ENCODE peak calls at places on chromosome 2, in five cellular contexts. B is cardiac fibroblast; A is activated CD4-positive, alpha-beta T cell treated with anti-CD3 and anti-CD28 coated beads for 24 hours; U is HEK293T; D is AML-193. C is an unnamed sample.

GRCh38 chr2:28620371-28620793 is 124.5 kb downstream of the PLB1 start:
- DNase-seq in U (no peak), D (no peak), B (no peak), A (no peak), C (no peak)

GRCh38 chr2:152506843-152507242 is 171.9 kb downstream of the FMNL2 start:
- DNase-seq in B (peak), A (no peak), D (no peak), U (no peak), C (no peak)

GRCh38 chr2:232362174-232362913 is 16.2 kb upstream of the ALPP start:
- DNase-seq in A (no peak), D (no peak), B (no peak), U (no peak), C (no peak)

GRCh38 chr2:110101280-110101844 is 14.3 kb downstream of the MALL start:
- DNase-seq in B (peak), U (no peak), D (no peak), A (no peak), C (peak)

GRCh38 chr2:6846967-6847695 is 18.6 kb downstream of the CMPK2 start:
- DNase-seq in U (no peak), A (no peak), D (no peak), B (no peak), C (no peak)

GRCh38 chr2:39737661-39738060 is 41.4 kb downstream of the THUMPD2 start:
- DNase-seq in A (no peak), U (no peak), B (peak), D (no peak), C (peak)

GRCh38 chr2:206939340-206939739 is at the start of gene CPO:
- DNase-seq in B (no peak), D (no peak), A (no peak), U (no peak), C (no peak)

GRCh38 chr2:223613017-223613950 is 11.1 kb upstream of the SCG2 start:
- DNase-seq in U (peak), A (no peak), B (peak), D (no peak), C (peak)

GRCh38 chr2:85095094-85095493 is 38.1 kb upstream of the TCF7L1 start:
- DNase-seq in D (no peak), A (no peak), B (peak), U (no peak), C (peak)

GRCh38 chr2:232925153-232925768 is 55.2 kb downstream of the SNORC start:
- DNase-seq in B (no peak), U (no peak), A (no peak), D (no peak), C (no peak)

GRCh38 chr2:130336877-130337734 is 5.6 kb upstream of the IMP4 start:
- DNase-seq in D (no peak), U (peak), B (peak), A (peak), C (no peak)

GRCh38 chr2:25305809-25306208 is 35.9 kb downstream of the DNMT3A start:
- DNase-seq in B (peak), A (no peak), D (no peak), U (no peak), C (peak)

GRCh38 chr2:182077451-182078142 is 91.9 kb downstream of the PPP1R1C start:
- DNase-seq in B (peak), U (peak), A (no peak), D (peak), C (peak)

GRCh38 chr2:195009202-195009601 is 647.8 kb upstream of the SLC39A10 start:
- DNase-seq in A (no peak), U (no peak), D (no peak), B (peak), C (peak)

GRCh38 chr2:231397011-231397927 is 1.8 kb downstream of the B3GNT7 start:
- DNase-seq in D (no peak), A (no peak), B (no peak), U (no peak), C (no peak)

GRCh38 chr2:184543832-184544231 is 54.5 kb upstream of the ZNF804A start:
- DNase-seq in U (no peak), D (no peak), A (no peak), B (no peak), C (no peak)

GRCh38 chr2:23649819-23650218 is 264.8 kb downstream of the KLHL29 start:
- DNase-seq in A (no peak), U (no peak), B (peak), D (no peak), C (no peak)

GRCh38 chr2:238053195-238053776 is 7.5 kb upstream of the SCLY start:
- DNase-seq in B (no peak), U (no peak), A (no peak), D (no peak), C (no peak)

GRCh38 chr2:8202139-8202538 is 479.7 kb upstream of the ID2 start:
- DNase-seq in A (no peak), D (no peak), B (no peak), U (no peak), C (no peak)

GRCh38 chr2:183371545-183371944 is 247.3 kb downstream of the NUP35 start:
- DNase-seq in D (no peak), U (no peak), A (no peak), B (no peak), C (no peak)

GRCh38 chr2:191018048-191018447 is 4.1 kb upstream of the STAT1 start:
- DNase-seq in B (no peak), D (no peak), A (no peak), U (no peak), C (peak)

GRCh38 chr2:23520256-23520655 is 135.3 kb downstream of the KLHL29 start:
- DNase-seq in B (no peak), U (no peak), D (no peak), A (no peak), C (no peak)

GRCh38 chr2:202918860-202919259 is 6.8 kb downstream of the CARF start:
- DNase-seq in B (no peak), D (no peak), A (no peak), U (no peak), C (no peak)

GRCh38 chr2:196105956-196106355 is 37.3 kb upstream of the DNAH7 start:
- DNase-seq in D (peak), A (no peak), B (no peak), U (no peak), C (no peak)

GRCh38 chr2:240467659-240468299 is 32.3 kb downstream of the GPC1 start:
- DNase-seq in A (no peak), D (no peak), U (no peak), B (no peak), C (no peak)

GRCh38 chr2:218371987-218372358 is 10.1 kb upstream of the SLC11A1 start:
- DNase-seq in A (no peak), U (no peak), D (no peak), B (no peak), C (no peak)

GRCh38 chr2:88159955-88160415 is 10.2 kb upstream of the THNSL2 start:
- DNase-seq in U (peak), D (peak), B (peak), A (peak), C (peak)

GRCh38 chr2:185391571-185391970 is 347.0 kb upstream of the FSIP2 start:
- DNase-seq in B (no peak), U (no peak), A (no peak), D (no peak), C (no peak)

GRCh38 chr2:110103060-110103961 is 12.3 kb downstream of the MALL start:
- DNase-seq in D (no peak), B (no peak), A (no peak), U (no peak), C (no peak)